ENCODE peak calls at places on chromosomes 6 and 20, in ten cellular contexts. One of them, this sample, is unnamed.

GRCh38 chr6:162543221-162543620 is 184.3 kb downstream of the PRKN start:
- DNase-seq in Peyer's patch: no peak
- DNase-seq in choroid plexus epithelial cell: no peak
- DNase-seq in HCT116: no peak
- DNase-seq in body of pancreas: no peak
- DNase-seq in AG10803: no peak
- DNase-seq in Panc1: no peak
- DNase-seq in mesothelial cell of epicardium: no peak
- DNase-seq in nephron progenitor cell: no peak
- DNase-seq in fibroblast of lung: no peak
- DNase-seq in this sample: no peak

GRCh38 chr6:137878810-137879285 is 11.8 kb downstream of the TNFAIP3 start:
- DNase-seq in Peyer's patch: no peak
- DNase-seq in choroid plexus epithelial cell: no peak
- DNase-seq in HCT116: no peak
- DNase-seq in body of pancreas: no peak
- DNase-seq in AG10803: no peak
- DNase-seq in Panc1: no peak
- DNase-seq in mesothelial cell of epicardium: no peak
- DNase-seq in nephron progenitor cell: peak; percentile 82
- DNase-seq in fibroblast of lung: no peak
- DNase-seq in this sample: no peak

GRCh38 chr6:124986146-124986545 is 23.9 kb downstream of the RNF217 start:
- DNase-seq in Peyer's patch: no peak
- DNase-seq in choroid plexus epithelial cell: no peak
- DNase-seq in HCT116: no peak
- DNase-seq in body of pancreas: no peak
- DNase-seq in AG10803: no peak
- DNase-seq in Panc1: no peak
- DNase-seq in mesothelial cell of epicardium: no peak
- DNase-seq in nephron progenitor cell: no peak
- DNase-seq in fibroblast of lung: no peak
- DNase-seq in this sample: no peak

GRCh38 chr6:7691675-7692452 is 34.0 kb upstream of the BMP6 start:
- DNase-seq in Peyer's patch: no peak
- DNase-seq in choroid plexus epithelial cell: peak; percentile 53
- DNase-seq in HCT116: peak; percentile 71
- DNase-seq in body of pancreas: no peak
- DNase-seq in AG10803: peak; percentile 39
- DNase-seq in Panc1: peak; percentile 39
- DNase-seq in mesothelial cell of epicardium: no peak
- DNase-seq in nephron progenitor cell: no peak
- DNase-seq in fibroblast of lung: no peak
- DNase-seq in this sample: peak; percentile 77

GRCh38 chr20:36461600-36462439 is 79.5 kb upstream of the MYL9 start:
- DNase-seq in Peyer's patch: no peak
- DNase-seq in choroid plexus epithelial cell: peak; percentile 50
- DNase-seq in HCT116: no peak
- DNase-seq in body of pancreas: peak; percentile 67
- DNase-seq in AG10803: peak; percentile 59
- DNase-seq in Panc1: no peak
- DNase-seq in mesothelial cell of epicardium: peak; percentile 58
- DNase-seq in nephron progenitor cell: peak; percentile 61
- DNase-seq in fibroblast of lung: peak; percentile 47
- DNase-seq in this sample: peak; percentile 47

GRCh38 chr6:131381694-131382093 is 191.3 kb upstream of the ARG1 start:
- DNase-seq in Peyer's patch: no peak
- DNase-seq in choroid plexus epithelial cell: peak; percentile 38
- DNase-seq in HCT116: no peak
- DNase-seq in body of pancreas: no peak
- DNase-seq in AG10803: no peak
- DNase-seq in Panc1: no peak
- DNase-seq in mesothelial cell of epicardium: no peak
- DNase-seq in nephron progenitor cell: no peak
- DNase-seq in fibroblast of lung: peak; percentile 8
- DNase-seq in this sample: no peak

GRCh38 chr6:34143884-34144580 is 1.9 kb downstream of the GRM4 start:
- DNase-seq in Peyer's patch: no peak
- DNase-seq in choroid plexus epithelial cell: no peak
- DNase-seq in HCT116: no peak
- DNase-seq in body of pancreas: no peak
- DNase-seq in AG10803: no peak
- DNase-seq in Panc1: no peak
- DNase-seq in mesothelial cell of epicardium: peak; percentile 59
- DNase-seq in nephron progenitor cell: peak; percentile 84
- DNase-seq in fibroblast of lung: no peak
- DNase-seq in this sample: no peak

GRCh38 chr20:14470977-14471642 is 133.7 kb upstream of the FLRT3 start:
- DNase-seq in Peyer's patch: no peak
- DNase-seq in choroid plexus epithelial cell: no peak
- DNase-seq in HCT116: no peak
- DNase-seq in body of pancreas: no peak
- DNase-seq in AG10803: no peak
- DNase-seq in Panc1: no peak
- DNase-seq in mesothelial cell of epicardium: no peak
- DNase-seq in nephron progenitor cell: no peak
- DNase-seq in fibroblast of lung: no peak
- DNase-seq in this sample: no peak

GRCh38 chr6:4853349-4853748 is 77.1 kb downstream of the CDYL start:
- DNase-seq in Peyer's patch: no peak
- DNase-seq in choroid plexus epithelial cell: no peak
- DNase-seq in HCT116: no peak
- DNase-seq in body of pancreas: no peak
- DNase-seq in AG10803: no peak
- DNase-seq in Panc1: no peak
- DNase-seq in mesothelial cell of epicardium: no peak
- DNase-seq in nephron progenitor cell: no peak
- DNase-seq in fibroblast of lung: no peak
- DNase-seq in this sample: no peak

GRCh38 chr6:145756170-145756662 is 20.9 kb upstream of the EPM2A start:
- DNase-seq in Peyer's patch: no peak
- DNase-seq in choroid plexus epithelial cell: peak; percentile 98
- DNase-seq in HCT116: no peak
- DNase-seq in body of pancreas: peak; percentile 34
- DNase-seq in AG10803: peak; percentile 97
- DNase-seq in Panc1: no peak
- DNase-seq in mesothelial cell of epicardium: peak; percentile 45
- DNase-seq in nephron progenitor cell: no peak
- DNase-seq in fibroblast of lung: peak; percentile 98
- DNase-seq in this sample: peak; percentile 96

GRCh38 chr20:23091741-23092408 is 5.8 kb upstream of the CD93 start:
- DNase-seq in Peyer's patch: no peak
- DNase-seq in choroid plexus epithelial cell: peak; percentile 23
- DNase-seq in HCT116: no peak
- DNase-seq in body of pancreas: no peak
- DNase-seq in AG10803: no peak
- DNase-seq in Panc1: no peak
- DNase-seq in mesothelial cell of epicardium: no peak
- DNase-seq in nephron progenitor cell: no peak
- DNase-seq in fibroblast of lung: no peak
- DNase-seq in this sample: no peak

GRCh38 chr20:58651823-58652605 is 931 bp downstream of the STX16 start:
- DNase-seq in Peyer's patch: peak; percentile 88
- DNase-seq in choroid plexus epithelial cell: peak; percentile 87
- DNase-seq in HCT116: no peak
- DNase-seq in body of pancreas: peak; percentile 57
- DNase-seq in AG10803: peak; percentile 71
- DNase-seq in Panc1: peak; percentile 27
- DNase-seq in mesothelial cell of epicardium: no peak
- DNase-seq in nephron progenitor cell: peak; percentile 41
- DNase-seq in fibroblast of lung: peak; percentile 80
- DNase-seq in this sample: peak; percentile 78

GRCh38 chr6:56772737-56773184 is 130.1 kb upstream of the DST start:
- DNase-seq in Peyer's patch: no peak
- DNase-seq in choroid plexus epithelial cell: peak; percentile 93
- DNase-seq in HCT116: no peak
- DNase-seq in body of pancreas: no peak
- DNase-seq in AG10803: peak; percentile 78
- DNase-seq in Panc1: peak; percentile 84
- DNase-seq in mesothelial cell of epicardium: no peak
- DNase-seq in nephron progenitor cell: no peak
- DNase-seq in fibroblast of lung: peak; percentile 66
- DNase-seq in this sample: peak; percentile 79

DNA sequence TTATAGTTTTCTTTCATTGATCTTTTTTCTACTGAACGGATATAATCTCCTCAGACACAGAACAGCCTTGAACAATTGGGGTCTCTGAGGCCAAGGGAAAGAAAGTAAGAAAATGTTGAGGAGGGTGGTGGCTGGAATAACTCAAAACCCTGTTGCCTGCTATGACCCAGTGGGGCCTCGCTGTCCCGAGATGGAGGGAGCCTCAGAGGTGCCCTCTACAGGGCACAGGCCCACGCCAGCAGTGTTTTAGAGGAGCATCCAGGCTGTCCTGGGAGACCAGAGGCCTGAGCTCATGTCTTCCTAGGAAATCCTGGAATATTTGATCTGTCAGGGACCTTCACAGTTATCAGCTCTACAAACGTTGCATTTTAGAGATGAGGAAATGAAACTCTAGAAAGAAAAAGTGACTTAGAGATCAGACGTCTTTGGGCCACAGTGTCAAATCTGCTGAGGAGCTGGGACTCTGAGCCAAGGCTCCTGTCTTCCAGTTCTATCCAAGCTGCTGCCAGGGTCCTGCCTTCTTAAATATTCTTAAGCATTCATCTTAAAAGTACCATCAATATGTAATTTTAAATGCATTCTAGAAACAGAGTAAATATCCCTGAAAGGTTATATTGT is 26.3 kb downstream of the ALDH5A1 start:
- DNase-seq in Peyer's patch: peak; percentile 61
- DNase-seq in choroid plexus epithelial cell: peak; percentile 57
- DNase-seq in HCT116: peak; percentile 23
- DNase-seq in body of pancreas: peak; percentile 33
- DNase-seq in AG10803: peak; percentile 33
- DNase-seq in Panc1: peak; percentile 28
- DNase-seq in mesothelial cell of epicardium: no peak
- DNase-seq in nephron progenitor cell: peak; percentile 42
- DNase-seq in fibroblast of lung: peak; percentile 18
- DNase-seq in this sample: peak; percentile 63
- TF ChIP-seq CTCF in Peyer's patch: peak; percentile 1
- TF ChIP-seq CTCF in choroid plexus epithelial cell: peak; percentile 89
- TF ChIP-seq CTCF in HCT116: peak; percentile 85
- TF ChIP-seq CTCF in body of pancreas: peak; percentile 27
- TF ChIP-seq CTCF in AG10803: peak; percentile 65
- TF ChIP-seq CTCF in Panc1: peak; percentile 93
- TF ChIP-seq CTCF in mesothelial cell of epicardium: no peak
- TF ChIP-seq CTCF in nephron progenitor cell: peak; percentile 49
- TF ChIP-seq CTCF in fibroblast of lung: peak; percentile 75
- TF ChIP-seq CTCF in this sample: peak; percentile 55

DNA sequence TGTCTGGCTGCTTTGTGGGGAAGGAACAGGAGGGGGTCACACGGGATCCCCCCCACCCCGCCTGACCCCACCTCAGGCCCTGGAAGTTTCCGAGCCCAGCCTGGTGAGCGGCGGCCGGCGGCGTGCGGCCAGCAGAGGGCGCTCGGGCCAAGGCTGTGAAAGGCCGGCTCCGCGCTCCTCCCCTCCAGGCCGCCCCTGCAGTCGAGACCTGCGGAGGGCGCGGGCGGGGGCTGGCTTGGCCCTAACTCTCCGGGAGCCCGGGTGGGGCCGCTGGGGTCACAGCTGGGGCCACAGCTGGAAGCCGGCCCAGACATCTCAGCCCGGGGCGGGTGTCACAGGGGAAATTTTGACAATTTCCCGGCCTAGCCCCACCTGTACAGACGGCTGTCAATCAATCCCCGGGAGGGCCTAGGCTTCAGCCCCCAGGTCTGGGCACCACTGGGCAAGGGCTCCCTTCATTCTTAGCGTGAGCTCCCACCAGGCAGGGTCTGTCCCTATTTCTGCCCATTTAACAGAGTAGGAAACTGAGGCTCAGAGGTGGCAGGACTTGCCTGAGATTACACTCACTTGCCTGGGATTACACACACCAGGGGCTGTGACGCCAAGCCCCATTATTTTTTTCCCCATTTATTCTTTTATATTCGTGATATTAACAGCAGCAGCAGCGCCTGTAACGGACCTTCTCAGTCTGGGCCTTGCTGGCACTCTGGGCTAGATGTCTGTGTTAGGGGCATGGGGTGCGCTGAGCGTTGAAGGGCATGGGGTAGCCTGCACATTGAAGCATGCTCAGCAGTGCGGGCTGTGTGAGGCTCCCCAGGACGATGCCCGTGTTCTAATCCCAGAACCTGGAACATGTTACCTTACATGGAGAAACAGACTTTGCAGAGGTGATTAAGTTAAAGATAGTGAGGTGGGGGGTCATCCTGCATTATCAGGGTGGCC is 23.0 kb downstream of the ZBP1 start:
- DNase-seq in Peyer's patch: peak; percentile 85
- DNase-seq in choroid plexus epithelial cell: peak; percentile 49
- DNase-seq in HCT116: peak; percentile 8
- DNase-seq in body of pancreas: peak; percentile 68
- DNase-seq in AG10803: peak; percentile 28
- DNase-seq in Panc1: no peak
- DNase-seq in mesothelial cell of epicardium: peak; percentile 87
- DNase-seq in nephron progenitor cell: peak; percentile 91
- DNase-seq in fibroblast of lung: peak; percentile 32
- DNase-seq in this sample: peak; percentile 49
- TF ChIP-seq CTCF in Peyer's patch: peak; percentile 79
- TF ChIP-seq CTCF in choroid plexus epithelial cell: peak; percentile 68
- TF ChIP-seq CTCF in HCT116: peak; percentile 84
- TF ChIP-seq CTCF in body of pancreas: peak; percentile 93
- TF ChIP-seq CTCF in AG10803: peak; percentile 56
- TF ChIP-seq CTCF in Panc1: peak; percentile 97
- TF ChIP-seq CTCF in mesothelial cell of epicardium: peak; percentile 98
- TF ChIP-seq CTCF in nephron progenitor cell: peak; percentile 93
- TF ChIP-seq CTCF in fibroblast of lung: peak; percentile 60
- TF ChIP-seq CTCF in this sample: peak; percentile 85

DNA sequence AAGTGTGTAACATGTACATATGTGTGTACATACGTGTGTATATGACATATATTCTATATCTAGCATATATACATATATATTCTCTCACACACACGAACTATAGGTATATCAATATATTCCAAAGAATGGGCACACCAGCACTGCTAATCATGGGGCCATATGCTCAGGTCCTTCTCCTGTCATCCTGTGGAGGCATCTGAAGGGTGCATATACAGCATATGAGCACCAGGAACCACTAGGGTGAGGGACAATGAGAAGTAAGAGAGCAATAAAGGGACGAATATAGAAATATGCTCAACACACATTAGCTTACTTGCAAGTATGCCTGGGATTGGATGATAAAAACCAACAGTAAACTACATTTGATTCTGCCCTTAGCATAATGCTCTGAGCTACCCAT is 271.9 kb upstream of the THEMIS start:
- DNase-seq in Peyer's patch: no peak
- DNase-seq in choroid plexus epithelial cell: no peak
- DNase-seq in HCT116: no peak
- DNase-seq in body of pancreas: no peak
- DNase-seq in AG10803: no peak
- DNase-seq in Panc1: no peak
- DNase-seq in mesothelial cell of epicardium: no peak
- DNase-seq in nephron progenitor cell: no peak
- DNase-seq in fibroblast of lung: no peak
- DNase-seq in this sample: no peak
- TF ChIP-seq CTCF in Peyer's patch: no peak
- TF ChIP-seq CTCF in choroid plexus epithelial cell: no peak
- TF ChIP-seq CTCF in HCT116: no peak
- TF ChIP-seq CTCF in body of pancreas: no peak
- TF ChIP-seq CTCF in AG10803: no peak
- TF ChIP-seq CTCF in Panc1: no peak
- TF ChIP-seq CTCF in mesothelial cell of epicardium: no peak
- TF ChIP-seq CTCF in nephron progenitor cell: no peak
- TF ChIP-seq CTCF in fibroblast of lung: no peak
- TF ChIP-seq CTCF in this sample: no peak

GRCh38 chr6:142138876-142139275 is 6.2 kb downstream of the GJE1 start:
- DNase-seq in Peyer's patch: no peak
- DNase-seq in choroid plexus epithelial cell: no peak
- DNase-seq in HCT116: no peak
- DNase-seq in body of pancreas: no peak
- DNase-seq in AG10803: no peak
- DNase-seq in Panc1: no peak
- DNase-seq in mesothelial cell of epicardium: no peak
- DNase-seq in nephron progenitor cell: no peak
- DNase-seq in fibroblast of lung: no peak
- DNase-seq in this sample: no peak
- TF ChIP-seq CTCF in Peyer's patch: no peak
- TF ChIP-seq CTCF in choroid plexus epithelial cell: no peak
- TF ChIP-seq CTCF in HCT116: peak; percentile 18
- TF ChIP-seq CTCF in body of pancreas: no peak
- TF ChIP-seq CTCF in AG10803: no peak
- TF ChIP-seq CTCF in Panc1: no peak
- TF ChIP-seq CTCF in mesothelial cell of epicardium: no peak
- TF ChIP-seq CTCF in nephron progenitor cell: no peak
- TF ChIP-seq CTCF in fibroblast of lung: no peak
- TF ChIP-seq CTCF in this sample: no peak

This sample was measured in MCF 10A.